ENCODE peak calls at places on chromosomes 11 and 22, in six cellular contexts. I is LoVo, C is cardiac fibroblast, G is AG20443, A is T47D, R is hepatic stellate cell. F is an unnamed sample.

GRCh38 chr11:66727282-66727882 is 1.6 kb downstream of the SPTBN2 start:
- DNase-seq in I (peak), G (peak), C (no peak), R (peak), A (no peak), F (no peak)

GRCh38 chr11:1939006-1939626 is 8.0 kb upstream of the MRPL23 start:
- DNase-seq in G (peak), R (no peak), C (peak), I (no peak), A (no peak), F (no peak)

GRCh38 chr11:70605846-70606245 is 207.5 kb downstream of the CTTN start:
- DNase-seq in A (no peak), R (no peak), C (no peak), G (no peak), I (no peak), F (no peak)

GRCh38 chr11:66718320-66718971 is 10.6 kb downstream of the SPTBN2 start:
- DNase-seq in G (no peak), R (no peak), C (no peak), I (no peak), A (peak), F (no peak)

GRCh38 chr22:48960981-48961655 is 866.6 kb downstream of the BRD1 start:
- DNase-seq in R (no peak), I (no peak), G (no peak), A (no peak), C (peak), F (no peak)

GRCh38 chr11:92269021-92269420 is 44.4 kb downstream of the FAT3 start:
- DNase-seq in I (peak), C (peak), A (peak), R (peak), G (peak), F (peak)

GRCh38 chr11:114278342-114279065 is 17.7 kb upstream of the NNMT start:
- DNase-seq in R (no peak), G (no peak), A (no peak), C (no peak), I (no peak), F (no peak)

GRCh38 chr11:120028181-120028935 is 109.6 kb downstream of the TRIM29 start:
- DNase-seq in A (no peak), R (no peak), G (no peak), I (no peak), C (no peak), F (no peak)

GRCh38 chr11:119583585-119583984 is 145.4 kb downstream of the NECTIN1 start:
- DNase-seq in R (no peak), I (no peak), C (no peak), G (no peak), A (no peak), F (no peak)

GRCh38 chr11:133821776-133822175 is 23.5 kb downstream of the SPATA19 start:
- DNase-seq in C (peak), A (peak), G (no peak), R (no peak), I (peak), F (peak)

GRCh38 chr11:10588904-10589303 is 20.4 kb upstream of the LYVE1 start:
- DNase-seq in G (no peak), R (no peak), I (no peak), A (peak), C (no peak), F (peak)

GRCh38 chr11:128297111-128297651 is 290.2 kb downstream of the ETS1 start:
- DNase-seq in I (no peak), R (no peak), G (no peak), A (no peak), C (no peak), F (no peak)

GRCh38 chr11:118152552-118153471 is at the start of gene SCN4B:
- DNase-seq in R (peak), C (peak), G (peak), A (peak), I (peak), F (peak)

GRCh38 chr22:29744902-29745301 is 21.9 kb downstream of the ZMAT5 start:
- DNase-seq in C (peak), I (no peak), G (peak), A (no peak), R (no peak), F (no peak)

GRCh38 chr22:45599836-45600577 is 71.6 kb upstream of the ATXN10 start:
- DNase-seq in C (no peak), I (no peak), R (no peak), A (no peak), G (no peak), F (peak)

GRCh38 chr22:45101828-45102227 is 61.9 kb upstream of the NUP50 start:
- DNase-seq in G (peak), C (peak), R (peak), A (no peak), I (no peak), F (peak)

GRCh38 chr11:58057481-58057880 is 26.7 kb downstream of the OR6Q1 start:
- DNase-seq in A (no peak), G (no peak), I (no peak), C (no peak), R (no peak), F (peak)

GRCh38 chr11:116578971-116579687 is 193.7 kb downstream of the BUD13 start:
- DNase-seq in G (no peak), A (no peak), I (no peak), R (no peak), C (no peak), F (no peak)

GRCh38 chr22:48301908-48302307 is 1525.8 kb downstream of the BRD1 start:
- DNase-seq in I (no peak), R (no peak), C (no peak), G (no peak), A (no peak), F (no peak)

GRCh38 chr22:26045051-26045450 is 124.2 kb upstream of the SEZ6L start:
- DNase-seq in I (no peak), C (no peak), R (no peak), G (no peak), A (no peak), F (peak)

GRCh38 chr22:32413715-32414114 is 1.7 kb upstream of the RTCB start:
- DNase-seq in A (no peak), G (no peak), R (peak), I (no peak), C (peak), F (no peak)

GRCh38 chr11:33724644-33725035 is 11.6 kb downstream of the CD59 start:
- DNase-seq in R (no peak), G (no peak), C (peak), A (no peak), I (no peak), F (no peak)

GRCh38 chr11:96054870-96055705 is 131.2 kb upstream of the MTMR2 start:
- DNase-seq in G (no peak), C (peak), R (no peak), A (peak), I (peak), F (peak)

GRCh38 chr11:7585816-7586215 is 72.0 kb downstream of the PPFIBP2 start:
- DNase-seq in C (no peak), G (peak), I (no peak), R (no peak), A (no peak), F (no peak)

GRCh38 chr11:1140642-1141490 is 16.9 kb upstream of the MUC5AC start:
- DNase-seq in C (no peak), R (no peak), I (no peak), G (no peak), A (no peak), F (no peak)

GRCh38 chr11:46674463-46675287 is 25.7 kb downstream of the ARHGAP1 start:
- DNase-seq in C (no peak), G (peak), R (no peak), A (peak), I (no peak), F (peak)

GRCh38 chr22:24060375-24060788 is 49.3 kb downstream of the CABIN1 start:
- DNase-seq in I (no peak), C (peak), R (peak), G (peak), A (peak), F (no peak)

GRCh38 chr11:48052183-48053040 is 72.1 kb downstream of the PTPRJ start:
- DNase-seq in R (peak), G (peak), I (peak), A (peak), C (peak), F (peak)

GRCh38 chr11:26088391-26088790 is 243.5 kb upstream of the ANO3 start:
- DNase-seq in I (no peak), C (peak), A (no peak), G (peak), R (no peak), F (no peak)

GRCh38 chr11:34468209-34468841 is 29.6 kb downstream of the CAT start:
- DNase-seq in A (peak), G (peak), I (peak), C (peak), R (no peak), F (peak)

GRCh38 chr22:34798605-34799004 is 267.4 kb upstream of the ISX start:
- DNase-seq in A (no peak), C (no peak), R (no peak), I (no peak), G (no peak), F (no peak)

GRCh38 chr22:20296598-20296997 is 23.3 kb downstream of the DGCR6L start:
- DNase-seq in R (no peak), I (no peak), G (no peak), C (peak), A (no peak), F (no peak)

GRCh38 chr11:134034496-134035381 is 34.1 kb upstream of the JAM3 start:
- DNase-seq in G (no peak), I (no peak), R (no peak), C (no peak), A (no peak), F (no peak)

GRCh38 chr11:4090258-4090657 is 4.3 kb upstream of the RRM1 start:
- DNase-seq in C (no peak), A (no peak), I (no peak), R (no peak), G (no peak), F (no peak)

GRCh38 chr11:662689-663274 is 25.7 kb downstream of the DRD4 start:
- DNase-seq in G (peak), C (peak), I (peak), A (peak), R (peak), F (peak)

GRCh38 chr22:35684270-35684700 is 33.4 kb upstream of the APOL5 start:
- DNase-seq in R (no peak), G (peak), I (no peak), C (peak), A (no peak), F (no peak)

GRCh38 chr11:16912607-16913006 is 101.6 kb downstream of the PLEKHA7 start:
- DNase-seq in I (no peak), G (no peak), R (no peak), C (no peak), A (no peak), F (no peak)